ENCODE peak calls at places on chromosomes 12 and 14, in eight cellular contexts. One of them, this sample, is unnamed. For H3K4me1, the result is how much of the 10 kb centered on the place peaks cover.

GRCh38 chr12:99043319-99043914 is 398.3 kb downstream of the APAF1 start:
- DNase-seq in transverse colon: peak
- DNase-seq in right lobe of liver: peak
- DNase-seq in Peyer's patch: peak
- DNase-seq in adrenal gland: peak
- DNase-seq in breast epithelium: no peak
- DNase-seq in suprapubic skin: no peak
- DNase-seq in sigmoid colon: no peak
- DNase-seq in this sample: no peak

GRCh38 chr12:108804361-108804949 is 52.9 kb downstream of the SSH1 start:
- DNase-seq in right lobe of liver: no peak
- DNase-seq in transverse colon: peak
- DNase-seq in breast epithelium: no peak
- DNase-seq in adrenal gland: no peak
- DNase-seq in suprapubic skin: peak
- DNase-seq in sigmoid colon: peak
- DNase-seq in Peyer's patch: no peak
- DNase-seq in this sample: no peak

GRCh38 chr12:18262514-18262913 is 1.2 kb downstream of the PIK3C2G start:
- DNase-seq in suprapubic skin: no peak
- DNase-seq in adrenal gland: no peak
- DNase-seq in sigmoid colon: no peak
- DNase-seq in breast epithelium: no peak
- DNase-seq in right lobe of liver: no peak
- DNase-seq in transverse colon: no peak
- DNase-seq in Peyer's patch: no peak
- DNase-seq in this sample: no peak

GRCh38 chr12:127145929-127146789 is 1120.8 kb upstream of the TMEM132C start:
- DNase-seq in adrenal gland: peak
- DNase-seq in transverse colon: peak
- DNase-seq in suprapubic skin: peak
- DNase-seq in right lobe of liver: peak
- DNase-seq in sigmoid colon: peak
- DNase-seq in breast epithelium: no peak
- DNase-seq in Peyer's patch: peak
- DNase-seq in this sample: peak

GRCh38 chr12:113980537-113981337 is 14.6 kb upstream of the RBM19 start:
- DNase-seq in transverse colon: peak
- DNase-seq in right lobe of liver: peak
- DNase-seq in Peyer's patch: no peak
- DNase-seq in suprapubic skin: no peak
- DNase-seq in adrenal gland: peak
- DNase-seq in breast epithelium: no peak
- DNase-seq in sigmoid colon: no peak
- DNase-seq in this sample: no peak

GRCh38 chr14:70660967-70661871 is 19.5 kb downstream of the TTC9 start:
- DNase-seq in Peyer's patch: peak
- DNase-seq in transverse colon: peak
- DNase-seq in adrenal gland: no peak
- DNase-seq in right lobe of liver: no peak
- DNase-seq in breast epithelium: no peak
- DNase-seq in sigmoid colon: no peak
- DNase-seq in suprapubic skin: no peak
- DNase-seq in this sample: no peak

GRCh38 chr12:67910360-67911292 is 78.6 kb upstream of the IFNG-AS1 start:
- DNase-seq in right lobe of liver: no peak
- DNase-seq in Peyer's patch: no peak
- DNase-seq in sigmoid colon: no peak
- DNase-seq in transverse colon: no peak
- DNase-seq in suprapubic skin: no peak
- DNase-seq in adrenal gland: no peak
- DNase-seq in breast epithelium: no peak
- DNase-seq in this sample: no peak

GRCh38 chr14:71141701-71142374 is 234.6 kb downstream of the PCNX1 start:
- DNase-seq in suprapubic skin: no peak
- DNase-seq in transverse colon: no peak
- DNase-seq in adrenal gland: no peak
- DNase-seq in sigmoid colon: no peak
- DNase-seq in Peyer's patch: no peak
- DNase-seq in breast epithelium: no peak
- DNase-seq in right lobe of liver: no peak
- DNase-seq in this sample: no peak

GRCh38 chr14:39568809-39569538 is 136.7 kb upstream of the FBXO33 start:
- DNase-seq in Peyer's patch: no peak
- DNase-seq in right lobe of liver: no peak
- DNase-seq in sigmoid colon: no peak
- DNase-seq in suprapubic skin: no peak
- DNase-seq in breast epithelium: no peak
- DNase-seq in adrenal gland: no peak
- DNase-seq in transverse colon: no peak
- DNase-seq in this sample: no peak

DNA sequence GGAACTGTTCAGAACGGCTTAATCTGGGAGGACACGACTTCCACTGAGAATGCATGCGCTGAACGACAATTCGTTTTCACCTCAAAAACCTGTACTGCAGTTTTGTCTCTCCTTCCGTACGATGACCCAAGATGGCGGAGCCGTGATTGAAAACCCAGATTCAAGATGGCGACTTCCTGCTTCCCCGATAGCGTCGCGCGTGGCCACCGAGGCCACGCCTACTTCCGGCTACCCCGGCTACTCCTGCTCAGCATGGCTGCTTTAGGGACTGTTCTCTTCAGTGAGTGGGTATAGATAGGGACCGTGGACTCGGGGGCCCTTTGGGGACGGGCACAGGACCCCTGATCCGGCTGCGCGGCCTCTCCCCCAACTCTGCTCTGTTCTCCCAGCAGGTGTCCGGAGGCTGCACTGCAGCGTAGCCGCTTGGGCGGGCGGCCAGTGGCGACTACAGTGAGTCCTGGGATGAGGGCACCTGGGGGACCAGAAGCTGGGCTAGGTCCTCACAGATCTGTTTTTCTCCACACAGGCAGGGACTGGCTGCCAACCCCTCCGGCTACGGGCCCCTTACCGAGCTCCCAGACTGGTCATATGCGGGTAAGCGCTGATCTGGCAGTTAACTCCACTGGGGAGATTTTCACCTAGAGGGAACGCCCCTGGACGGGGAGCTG is at the start of gene MRPL52:
- DNase-seq in sigmoid colon: peak
- DNase-seq in breast epithelium: peak
- DNase-seq in adrenal gland: peak
- DNase-seq in right lobe of liver: peak
- DNase-seq in suprapubic skin: peak
- DNase-seq in transverse colon: peak
- DNase-seq in Peyer's patch: peak
- DNase-seq in this sample: peak
- TF ChIP-seq POLR2A in sigmoid colon: no peak
- TF ChIP-seq POLR2A in breast epithelium: no peak
- TF ChIP-seq POLR2A in adrenal gland: no peak
- TF ChIP-seq POLR2A in right lobe of liver: peak
- TF ChIP-seq POLR2A in suprapubic skin: peak
- TF ChIP-seq POLR2A in transverse colon: peak
- TF ChIP-seq POLR2A in Peyer's patch: peak
- TF ChIP-seq POLR2A in this sample: no peak

DNA sequence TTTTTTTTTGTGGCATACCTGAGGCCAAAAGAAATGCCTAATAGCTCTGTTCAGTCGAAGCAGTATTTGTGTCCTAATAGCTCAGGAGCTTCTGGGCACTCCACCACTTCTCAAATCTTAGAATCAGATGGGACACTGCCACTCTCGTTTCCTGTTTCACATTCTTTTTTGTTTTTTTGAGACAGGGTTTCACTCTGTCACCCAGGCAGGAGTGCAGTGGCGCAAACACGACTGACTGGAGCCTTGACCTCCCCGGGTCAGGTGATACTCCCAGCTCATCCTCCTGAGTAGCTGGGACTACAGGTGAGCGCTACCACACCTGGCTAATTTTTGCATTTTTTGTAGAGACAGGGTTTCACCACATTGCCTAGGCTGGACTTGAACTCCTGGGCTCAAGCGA is 52.7 kb downstream of the SPPL3 start:
- DNase-seq in breast epithelium: no peak
- DNase-seq in suprapubic skin: no peak
- DNase-seq in Peyer's patch: peak
- DNase-seq in right lobe of liver: no peak
- DNase-seq in sigmoid colon: no peak
- DNase-seq in transverse colon: peak
- DNase-seq in adrenal gland: no peak
- DNase-seq in this sample: no peak
- H3K4me3 ChIP-seq in breast epithelium: no peak
- H3K4me3 ChIP-seq in suprapubic skin: no peak
- H3K4me3 ChIP-seq in Peyer's patch: no peak
- H3K4me3 ChIP-seq in right lobe of liver: no peak
- H3K4me3 ChIP-seq in sigmoid colon: no peak
- H3K4me3 ChIP-seq in transverse colon: no peak
- H3K4me3 ChIP-seq in adrenal gland: no peak
- H3K4me3 ChIP-seq in this sample: no peak

GRCh38 chr12:116156614-116157013 is 120.9 kb downstream of the MED13L start:
- DNase-seq in adrenal gland: no peak
- DNase-seq in right lobe of liver: no peak
- DNase-seq in breast epithelium: no peak
- DNase-seq in Peyer's patch: no peak
- DNase-seq in suprapubic skin: no peak
- DNase-seq in sigmoid colon: no peak
- DNase-seq in transverse colon: no peak
- DNase-seq in this sample: no peak

GRCh38 chr12:116159175-116159574 is 118.3 kb downstream of the MED13L start:
- DNase-seq in right lobe of liver: no peak
- DNase-seq in Peyer's patch: no peak
- DNase-seq in adrenal gland: peak
- DNase-seq in breast epithelium: no peak
- DNase-seq in transverse colon: no peak
- DNase-seq in suprapubic skin: no peak
- DNase-seq in sigmoid colon: no peak
- DNase-seq in this sample: no peak

GRCh38 chr12:116159593-116159992 is 117.9 kb downstream of the MED13L start:
- DNase-seq in adrenal gland: no peak
- DNase-seq in sigmoid colon: no peak
- DNase-seq in right lobe of liver: no peak
- DNase-seq in Peyer's patch: no peak
- DNase-seq in transverse colon: no peak
- DNase-seq in suprapubic skin: no peak
- DNase-seq in breast epithelium: no peak
- DNase-seq in this sample: no peak

GRCh38 chr12:116160196-116160595 is 117.3 kb downstream of the MED13L start:
- DNase-seq in transverse colon: no peak
- DNase-seq in suprapubic skin: no peak
- DNase-seq in adrenal gland: no peak
- DNase-seq in breast epithelium: no peak
- DNase-seq in right lobe of liver: no peak
- DNase-seq in Peyer's patch: no peak
- DNase-seq in sigmoid colon: no peak
- DNase-seq in this sample: no peak

DNA sequence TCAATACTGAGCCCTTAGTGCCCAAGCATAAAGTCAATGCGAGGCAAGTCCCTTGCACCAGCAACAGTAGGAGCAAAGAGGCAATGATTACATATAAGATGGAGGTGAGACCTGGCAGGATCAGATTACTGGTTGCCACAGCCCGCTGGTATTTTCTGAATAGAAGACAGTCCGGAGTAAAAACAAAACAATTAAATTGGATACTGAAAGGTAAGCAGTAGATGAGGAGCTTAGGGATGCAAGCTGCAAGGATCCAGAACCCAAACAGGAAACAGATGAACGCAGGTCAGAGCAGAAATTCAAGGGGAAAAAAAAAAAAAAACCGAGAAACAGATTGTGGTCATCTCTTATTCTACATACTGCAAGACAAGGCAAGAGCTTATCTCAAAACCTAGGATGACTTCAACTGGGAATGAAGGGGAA is 119.6 kb downstream of the MED13L start:
- DNase-seq in sigmoid colon: no peak
- DNase-seq in suprapubic skin: no peak
- DNase-seq in breast epithelium: no peak
- DNase-seq in adrenal gland: no peak
- DNase-seq in Peyer's patch: no peak
- DNase-seq in transverse colon: no peak
- DNase-seq in right lobe of liver: no peak
- DNase-seq in this sample: no peak
- H3K4me1 ChIP-seq in sigmoid colon: half or more
- H3K4me1 ChIP-seq in suprapubic skin: under half
- H3K4me1 ChIP-seq in breast epithelium: under half
- H3K4me1 ChIP-seq in adrenal gland: half or more
- H3K4me1 ChIP-seq in Peyer's patch: under half
- H3K4me1 ChIP-seq in transverse colon: under half
- H3K4me1 ChIP-seq in right lobe of liver: under half
- H3K4me1 ChIP-seq in this sample: under half

DNA sequence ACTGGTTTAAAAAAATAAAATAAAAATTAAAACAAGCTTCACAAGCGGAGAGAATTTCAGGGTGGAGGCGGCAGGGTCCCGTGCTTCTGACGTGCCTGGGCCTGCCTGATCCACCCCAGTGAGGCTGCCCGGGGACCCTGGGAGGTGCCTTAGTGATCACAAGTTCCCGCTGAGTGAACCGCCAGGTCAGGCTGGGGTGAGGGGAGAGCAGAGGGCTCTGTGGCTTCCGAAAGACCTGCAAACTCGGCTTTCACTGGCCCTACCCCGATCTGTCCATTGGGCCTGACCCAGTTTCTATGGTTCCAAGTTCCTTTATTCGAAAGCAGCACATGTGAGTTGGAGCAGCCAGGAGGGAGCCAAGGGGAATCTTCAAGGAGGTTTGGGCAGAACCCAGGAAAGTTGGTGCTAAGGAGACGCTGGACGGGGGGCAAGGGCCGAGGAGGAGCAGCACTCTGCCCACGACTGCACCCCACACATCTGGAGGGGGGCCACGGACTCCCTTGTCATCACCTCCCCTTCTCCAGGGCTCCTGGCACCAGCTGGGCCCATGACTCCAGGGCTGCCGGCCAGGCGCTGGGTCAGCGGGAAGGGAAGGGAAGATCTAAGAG is 12.9 kb downstream of the MMP14 start:
- DNase-seq in Peyer's patch: no peak
- DNase-seq in breast epithelium: peak
- DNase-seq in transverse colon: peak
- DNase-seq in adrenal gland: peak
- DNase-seq in sigmoid colon: peak
- DNase-seq in suprapubic skin: peak
- DNase-seq in right lobe of liver: no peak
- DNase-seq in this sample: no peak
- TF ChIP-seq POLR2A in Peyer's patch: no peak
- TF ChIP-seq POLR2A in breast epithelium: no peak
- TF ChIP-seq POLR2A in transverse colon: no peak
- TF ChIP-seq POLR2A in adrenal gland: no peak
- TF ChIP-seq POLR2A in sigmoid colon: no peak
- TF ChIP-seq POLR2A in suprapubic skin: no peak
- TF ChIP-seq POLR2A in right lobe of liver: no peak
- TF ChIP-seq POLR2A in this sample: no peak

This sample was measured in esophagus muscularis mucosa.